ENCODE peak calls at places on chromosomes 5 and 9, in six cellular contexts. I, D, R, M, U and F are unnamed samples.

GRCh38 chr9:83733739-83734138 is 26.0 kb upstream of the UBQLN1 start:
- DNase-seq in I (no peak), U (no peak), D (no peak), R (no peak), M (no peak), F (no peak)

GRCh38 chr5:9339206-9339818 is 206.6 kb downstream of the SEMA5A start:
- DNase-seq in I (no peak), M (no peak), R (no peak), D (no peak), U (no peak), F (no peak)

GRCh38 chr5:6402939-6403338 is 24.6 kb upstream of the MED10 start:
- DNase-seq in R (no peak), I (no peak), U (no peak), M (no peak), D (no peak), F (no peak)

GRCh38 chr5:119071573-119071874 is 637 bp downstream of the DMXL1 start:
- DNase-seq in U (no peak), I (no peak), D (no peak), M (no peak), R (no peak), F (no peak)

GRCh38 chr9:91047993-91048607 is 246.5 kb downstream of the SYK start:
- DNase-seq in I (no peak), R (no peak), U (no peak), D (no peak), M (peak), F (no peak)

GRCh38 chr9:134647359-134648115 is 5.9 kb downstream of the COL5A1 start:
- DNase-seq in I (no peak), M (no peak), R (no peak), D (no peak), U (no peak), F (no peak)

GRCh38 chr9:126151031-126151670 is 175.5 kb upstream of the MVB12B start:
- DNase-seq in M (no peak), D (no peak), R (peak), I (peak), U (no peak), F (no peak)

GRCh38 chr5:142095035-142095434 is 13.5 kb upstream of the NDFIP1 start:
- DNase-seq in U (no peak), I (no peak), R (no peak), D (no peak), M (no peak), F (no peak)

GRCh38 chr5:97929383-97929782 is 746.3 kb upstream of the RIOK2 start:
- DNase-seq in U (no peak), M (peak), R (no peak), I (no peak), D (no peak), F (no peak)

GRCh38 chr5:141878186-141878770 is at the start of gene PCDH1:
- DNase-seq in R (peak), I (no peak), U (no peak), D (peak), M (no peak), F (peak)

GRCh38 chr5:96220610-96221390 is 212.2 kb downstream of the PCSK1 start:
- DNase-seq in I (no peak), U (no peak), D (no peak), R (no peak), M (no peak), F (no peak)

GRCh38 chr9:77910216-77910615 is 121.4 kb downstream of the GNAQ start:
- DNase-seq in M (no peak), D (no peak), R (no peak), I (no peak), U (no peak), F (no peak)

GRCh38 chr5:155844541-155844940 is 482.4 kb upstream of the SGCD start:
- DNase-seq in I (no peak), U (no peak), M (no peak), D (no peak), R (no peak), F (no peak)

GRCh38 chr5:96661101-96661840 is 905 bp upstream of the CAST start:
- DNase-seq in D (peak), U (peak), R (no peak), I (peak), M (peak), F (no peak)

GRCh38 chr9:135474915-135475314 is 4.7 kb upstream of the PPP1R26 start:
- DNase-seq in M (no peak), R (no peak), U (peak), I (no peak), D (no peak), F (no peak)

GRCh38 chr5:66565878-66566277 is 30.3 kb upstream of the MAST4 start:
- DNase-seq in U (no peak), M (no peak), R (no peak), D (no peak), I (no peak), F (no peak)

GRCh38 chr5:11878846-11879245 is 25.4 kb downstream of the CTNND2 start:
- DNase-seq in R (no peak), M (no peak), D (no peak), I (no peak), U (no peak), F (no peak)

GRCh38 chr5:143063175-143063970 is 293.2 kb downstream of the ARHGAP26 start:
- DNase-seq in D (peak), I (no peak), R (peak), M (no peak), U (no peak), F (no peak)

GRCh38 chr5:81268797-81269196 is 32.6 kb upstream of the ZCCHC9 start:
- DNase-seq in M (peak), I (no peak), U (peak), D (no peak), R (no peak), F (no peak)

GRCh38 chr9:81694541-81694940 is 5.2 kb upstream of the TLE1 start:
- DNase-seq in R (no peak), M (no peak), I (no peak), D (no peak), U (no peak), F (no peak)

GRCh38 chr9:114472765-114473446 is 32.4 kb downstream of the WHRN start:
- DNase-seq in U (no peak), D (no peak), I (no peak), R (no peak), M (no peak), F (no peak)

GRCh38 chr9:101480386-101480785 is 44.8 kb upstream of the ALDOB start:
- DNase-seq in M (no peak), I (peak), D (no peak), R (no peak), U (no peak), F (no peak)

GRCh38 chr5:147740864-147741263 is 41.7 kb downstream of the JAKMIP2 start:
- DNase-seq in R (no peak), M (no peak), D (no peak), U (no peak), I (no peak), F (no peak)

GRCh38 chr5:147742151-147742550 is 40.4 kb downstream of the JAKMIP2 start:
- DNase-seq in U (no peak), R (no peak), D (no peak), M (no peak), I (no peak), F (no peak)

GRCh38 chr5:147735621-147736125 is 46.9 kb downstream of the JAKMIP2 start:
- DNase-seq in U (no peak), R (no peak), I (no peak), M (no peak), D (no peak), F (no peak)

GRCh38 chr5:147734839-147735238 is 47.7 kb downstream of the JAKMIP2 start:
- DNase-seq in M (no peak), I (no peak), U (no peak), R (no peak), D (no peak), F (no peak)

DNA sequence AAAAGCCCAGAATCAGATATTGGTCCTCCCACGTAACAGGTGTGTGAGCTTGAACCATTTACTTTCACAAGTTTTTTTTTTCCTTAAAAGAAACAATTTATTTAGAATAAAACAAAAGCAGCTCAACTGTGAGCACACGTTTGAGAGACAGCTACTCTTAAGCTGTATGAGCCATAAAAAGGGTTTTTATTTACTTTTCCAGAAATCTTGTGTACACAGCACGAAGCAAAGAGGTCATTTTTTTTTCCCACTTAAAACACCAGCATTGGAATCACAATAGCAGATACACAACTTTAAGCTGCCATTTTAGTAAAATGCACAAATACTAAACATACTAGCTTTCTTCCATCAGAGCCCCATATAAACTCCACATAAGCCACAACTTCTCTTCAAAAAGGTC is 44.6 kb downstream of the JAKMIP2 start:
- DNase-seq in M (no peak), D (no peak), R (no peak), I (no peak), U (no peak), F (no peak)
- H3K27ac ChIP-seq in M (no peak), D (no peak), R (no peak), I (no peak), U (no peak), F (no peak)

GRCh38 chr5:124199902-124200301 is 546.5 kb downstream of the ZNF608 start:
- DNase-seq in U (no peak), I (no peak), R (no peak), D (no peak), M (peak), F (no peak)

GRCh38 chr5:124200381-124200780 is 546.1 kb downstream of the ZNF608 start:
- DNase-seq in M (no peak), R (no peak), D (no peak), U (no peak), I (no peak), F (no peak)

GRCh38 chr5:124206540-124206939 is 539.9 kb downstream of the ZNF608 start:
- DNase-seq in D (no peak), I (no peak), U (no peak), M (no peak), R (no peak), F (no peak)

GRCh38 chr5:124207118-124207517 is 539.3 kb downstream of the ZNF608 start:
- DNase-seq in U (no peak), D (no peak), R (no peak), M (no peak), I (no peak), F (no peak)

DNA sequence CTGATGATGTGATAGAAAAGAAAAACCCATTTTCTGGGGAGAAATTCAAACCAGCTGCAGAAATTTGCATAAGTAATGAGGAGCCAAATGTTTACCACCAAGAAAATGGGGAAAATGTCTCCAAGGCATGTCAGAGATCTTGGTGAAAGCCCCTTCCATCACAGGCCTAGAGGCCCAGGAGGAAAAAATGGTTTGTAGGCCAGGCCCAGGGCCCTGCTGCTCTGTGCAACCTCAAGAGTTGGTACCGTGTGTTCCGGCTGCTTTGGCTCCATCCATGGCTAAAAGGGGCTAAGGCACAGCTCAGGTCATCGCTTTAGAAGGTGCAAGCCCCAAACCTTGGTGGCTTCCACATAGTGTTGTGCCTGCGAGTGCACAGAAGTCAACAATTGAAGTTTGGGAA is 543.1 kb downstream of the ZNF608 start:
- DNase-seq in I (no peak), U (no peak), R (no peak), M (no peak), D (no peak), F (no peak)
- TF ChIP-seq CTCF in I (no peak), U (no peak), R (no peak), M (no peak), D (no peak), F (no peak)

DNA sequence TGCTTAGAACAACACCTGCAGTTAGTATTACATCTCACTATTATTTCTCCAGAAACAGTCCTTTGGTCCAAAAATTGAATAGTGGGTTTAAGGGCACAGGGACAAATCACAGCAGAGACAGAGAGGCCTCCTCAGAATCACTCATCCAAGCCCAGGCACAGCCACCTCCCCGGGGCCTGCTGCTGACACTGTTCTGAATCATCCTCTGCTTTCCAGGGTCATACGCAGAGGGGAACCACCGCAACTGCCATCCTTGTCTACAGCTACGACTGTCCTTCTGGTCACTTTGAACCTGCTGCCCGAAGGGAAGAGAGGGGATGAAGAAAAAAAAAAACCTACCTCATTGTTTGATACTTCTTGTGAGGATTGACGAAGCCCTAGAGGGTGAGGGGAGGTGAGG is 35.3 kb upstream of the MAN2A1 start:
- DNase-seq in R (no peak), D (no peak), U (no peak), M (peak), I (no peak), F (no peak)
- H3K27ac ChIP-seq in R (no peak), D (no peak), U (no peak), M (no peak), I (no peak), F (no peak)

DNA sequence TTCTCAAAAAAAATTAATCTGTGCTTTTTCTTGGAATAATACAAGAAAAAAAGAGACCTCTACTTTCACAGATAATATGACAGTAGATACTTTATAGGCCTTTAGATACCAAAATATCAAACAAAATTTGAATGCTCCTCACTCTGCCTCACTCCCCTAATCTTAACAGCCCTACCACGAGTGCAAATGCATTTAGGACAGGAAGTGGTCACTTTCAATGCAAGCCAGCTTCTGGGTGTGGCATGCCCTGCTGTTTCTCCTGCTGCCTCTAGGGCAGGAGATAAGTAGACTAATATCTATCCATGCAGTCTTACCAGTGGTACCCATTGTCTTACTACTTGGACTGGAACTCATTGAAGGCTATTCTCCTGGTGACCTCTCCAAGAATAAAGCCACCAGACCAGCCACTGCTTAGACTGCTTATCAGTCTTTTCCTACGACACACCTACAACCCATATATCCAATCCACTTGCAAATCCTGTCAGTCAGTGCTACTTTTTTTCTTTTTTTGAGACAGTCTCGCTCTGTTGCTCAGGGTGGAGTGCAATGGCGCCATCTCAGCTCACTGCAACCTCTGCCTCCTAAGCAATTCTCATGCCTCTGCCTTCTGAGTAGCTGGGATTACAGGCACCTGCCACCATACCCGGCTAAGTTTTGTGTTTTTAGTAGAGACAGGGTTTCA is 23.0 kb downstream of the FRRS1L start:
- DNase-seq in R (no peak), M (peak), D (no peak), I (no peak), U (peak), F (no peak)
- TF ChIP-seq CTCF in R (no peak), M (peak), D (no peak), I (peak), U (no peak), F (no peak)

DNA sequence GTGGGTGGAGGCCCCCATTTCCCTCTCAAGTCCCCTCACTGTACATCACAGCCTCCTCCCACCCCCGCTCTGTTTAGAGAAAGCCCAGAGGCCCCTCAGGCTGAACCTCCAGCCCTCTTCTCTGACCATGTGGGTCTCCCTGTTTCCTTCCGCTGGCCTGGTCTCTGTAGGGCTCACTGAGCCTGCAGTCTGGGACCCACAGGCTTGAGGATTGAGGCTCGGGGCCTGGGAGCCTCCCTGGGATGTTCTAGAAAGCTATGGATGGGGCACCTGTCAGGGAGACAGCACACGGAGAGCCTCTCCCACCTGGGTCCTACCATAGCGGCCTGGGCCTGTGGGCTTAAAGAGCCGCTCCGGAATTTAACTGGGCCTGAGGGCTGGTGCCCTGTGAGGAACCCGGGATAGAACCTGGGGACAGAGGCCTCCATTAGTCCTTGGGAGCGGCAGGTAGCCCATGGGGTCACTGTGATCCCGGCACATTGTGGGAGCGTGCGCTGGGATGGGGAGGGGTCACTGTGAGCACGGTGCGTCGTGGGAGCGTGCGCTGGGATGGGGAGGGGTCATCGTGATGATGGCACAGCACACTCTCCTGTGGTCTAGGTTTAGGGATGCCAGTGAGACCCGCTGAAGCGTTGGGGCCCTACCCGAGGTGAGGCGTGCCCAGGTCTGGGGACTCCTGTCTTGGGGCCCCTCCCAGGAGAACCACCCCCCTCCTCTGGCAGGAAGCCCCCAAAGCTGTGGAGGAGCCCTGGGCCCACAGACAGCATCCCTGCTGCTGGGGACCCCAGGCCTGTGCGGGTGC is 3.7 kb upstream of the CEP72 start:
- DNase-seq in I (no peak), R (no peak), U (no peak), D (no peak), M (no peak), F (peak)
- H3K27ac ChIP-seq in I (no peak), R (no peak), U (no peak), D (no peak), M (no peak), F (no peak)

DNA sequence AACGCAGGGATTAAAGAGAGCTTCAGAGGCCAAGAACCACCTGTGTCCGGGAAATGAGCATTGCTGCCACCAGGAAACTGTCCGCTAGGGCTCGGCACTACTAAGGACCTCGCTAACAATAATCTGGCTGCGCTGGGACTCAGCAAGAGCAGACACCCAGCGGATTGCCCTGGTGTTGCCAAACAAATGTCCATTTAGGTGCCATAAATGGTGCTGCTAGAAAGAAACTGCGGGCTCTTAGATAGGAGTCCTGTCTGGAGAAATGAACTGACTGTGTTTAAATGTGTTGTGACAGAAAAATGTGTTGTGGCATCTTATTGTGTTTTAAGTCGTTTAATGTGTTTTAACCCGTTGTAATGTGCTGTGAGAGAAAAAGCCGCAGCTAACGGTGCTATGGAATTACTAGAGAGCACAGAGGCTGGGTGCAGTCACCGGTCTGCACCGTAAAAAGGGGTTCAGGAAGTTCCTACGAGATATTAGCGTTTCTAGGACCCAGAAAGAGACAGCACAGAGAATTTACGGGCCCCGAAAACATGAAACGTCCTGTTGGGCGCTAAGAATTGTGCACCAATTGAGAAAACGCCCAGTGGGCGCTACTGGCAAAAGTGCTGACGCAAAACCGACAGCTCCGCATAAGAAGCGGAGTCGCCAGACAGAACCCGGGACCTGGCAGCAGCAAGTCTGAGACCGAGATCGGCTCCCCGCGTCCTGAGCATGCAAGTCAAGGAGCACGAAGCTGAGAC is 90.6 kb downstream of the ANXA2R start:
- DNase-seq in I (peak), M (peak), R (no peak), D (peak), U (peak), F (no peak)
- TF ChIP-seq CTCF in I (peak), M (peak), R (no peak), D (peak), U (peak), F (peak)

GRCh38 chr9:96109718-96110351 is 192.1 kb downstream of the HSD17B3 start:
- DNase-seq in U (no peak), M (no peak), I (no peak), R (no peak), D (no peak), F (no peak)
- H3K27ac ChIP-seq in U (no peak), M (no peak), I (no peak), R (no peak), D (no peak), F (no peak)

DNA sequence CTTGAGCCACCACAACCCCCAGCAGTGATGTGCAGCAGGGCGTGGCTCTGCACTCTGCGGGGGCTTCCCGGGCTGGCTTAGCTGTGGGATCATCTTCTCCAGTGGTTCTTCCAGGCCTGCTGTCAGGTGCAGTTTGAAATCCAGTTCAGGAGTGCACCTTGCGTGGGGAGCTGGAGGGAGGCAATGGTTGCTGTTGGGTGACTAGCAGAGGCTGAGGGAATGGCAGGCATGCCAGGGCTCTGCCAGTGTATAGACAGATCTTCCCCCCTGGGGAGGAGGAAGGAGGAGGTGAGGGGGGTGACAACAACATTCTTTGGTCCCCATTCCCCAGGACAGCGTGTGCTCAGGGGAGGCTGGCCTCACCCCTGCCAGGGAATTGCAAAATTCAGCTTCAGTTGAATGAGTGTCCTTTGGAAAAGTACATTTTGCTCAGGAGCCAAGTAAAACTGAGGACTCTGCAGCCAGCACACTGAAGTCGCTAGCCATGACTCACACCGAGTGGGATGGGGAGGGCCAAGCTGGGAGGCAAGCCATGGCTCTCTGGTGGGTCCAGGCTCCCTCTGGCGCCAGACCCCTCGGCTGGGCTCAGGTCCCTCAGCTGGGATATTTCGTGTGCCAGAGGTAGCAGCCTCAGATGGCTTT is 35.0 kb downstream of the ERGIC1 start:
- DNase-seq in D (peak), I (no peak), M (peak), U (peak), R (peak), F (peak)
- TF ChIP-seq CTCF in D (no peak), I (no peak), M (peak), U (no peak), R (peak), F (no peak)

GRCh38 chr5:120463991-120464626 is at the start of gene PRR16:
- DNase-seq in D (peak), U (peak), M (peak), R (peak), I (peak), F (peak)
- H3K27ac ChIP-seq in D (peak), U (no peak), M (no peak), R (peak), I (peak), F (peak)